ENCODE peak calls at places on chromosomes 13 and 19, in seven cellular contexts. G, A, Q, Z, F, L and X are unnamed samples.

GRCh38 chr19:1632462-1633268 is 19.8 kb downstream of the TCF3 start:
- DNase-seq in G (no peak), Q (no peak), F (no peak), L (no peak), Z (peak; percentile 22), A (no peak), X (no peak)

GRCh38 chr19:9885077-9885552 is 50.0 kb downstream of the PIN1 start:
- DNase-seq in Z (no peak), L (peak; percentile 77), F (peak; percentile 23), A (no peak), Q (no peak), G (no peak), X (peak; percentile 5)

GRCh38 chr13:97978661-97979450 is 25.4 kb downstream of the IPO5 start:
- DNase-seq in G (no peak), Q (no peak), Z (no peak), F (peak; percentile 41), L (no peak), A (peak; percentile 85), X (peak; percentile 22)

GRCh38 chr19:42267644-42268141 is 1.4 kb upstream of the CIC start:
- DNase-seq in L (no peak), F (no peak), Z (no peak), A (no peak), Q (no peak), G (no peak), X (no peak)

GRCh38 chr13:99033814-99034213 is 56.0 kb upstream of the DOCK9 start:
- DNase-seq in A (peak; percentile 33), G (no peak), Q (no peak), F (no peak), L (no peak), Z (no peak), X (no peak)

GRCh38 chr13:110971486-110971885 is 56.6 kb upstream of the ANKRD10 start:
- DNase-seq in Z (no peak), Q (no peak), A (no peak), L (no peak), F (no peak), G (no peak), X (no peak)

GRCh38 chr13:75704942-75705320 is 68.8 kb downstream of the LMO7 start:
- DNase-seq in A (no peak), L (no peak), F (no peak), Z (peak; percentile 64), G (no peak), Q (no peak), X (no peak)

GRCh38 chr13:71874490-71874889 is 7.5 kb upstream of the DACH1 start:
- DNase-seq in Q (no peak), G (no peak), L (no peak), Z (no peak), F (no peak), A (no peak), X (no peak)

GRCh38 chr13:27038323-27038722 is 133.3 kb downstream of the USP12 start:
- DNase-seq in G (no peak), F (peak; percentile 93), L (no peak), Z (peak; percentile 38), A (no peak), Q (no peak), X (peak; percentile 93)

GRCh38 chr13:90709329-90709728 is 638.2 kb upstream of the MIR17HG start:
- DNase-seq in Z (no peak), G (no peak), A (no peak), L (no peak), F (no peak), Q (no peak), X (no peak)

GRCh38 chr19:5782945-5783919 is 1.3 kb downstream of the PRR22 start:
- DNase-seq in F (no peak), G (no peak), A (no peak), L (no peak), Z (no peak), Q (no peak), X (no peak)

GRCh38 chr13:98975822-98976261 is 2.0 kb downstream of the DOCK9 start:
- DNase-seq in G (no peak), Z (no peak), L (no peak), Q (no peak), F (no peak), A (peak; percentile 59), X (no peak)

GRCh38 chr13:73898276-73898675 is 235.9 kb downstream of the KLF12 start:
- DNase-seq in A (no peak), Q (no peak), Z (no peak), L (no peak), F (no peak), G (no peak), X (no peak)

GRCh38 chr13:108780706-108781105 is 151.3 kb downstream of the MYO16 start:
- DNase-seq in F (no peak), Q (no peak), L (no peak), A (no peak), G (no peak), Z (no peak), X (no peak)

GRCh38 chr13:108779308-108779707 is 149.9 kb downstream of the MYO16 start:
- DNase-seq in G (no peak), L (no peak), A (no peak), Q (no peak), F (no peak), Z (no peak), X (no peak)

GRCh38 chr13:108776650-108777049 is 147.2 kb downstream of the MYO16 start:
- DNase-seq in L (no peak), Q (no peak), A (no peak), F (no peak), G (no peak), Z (no peak), X (no peak)

GRCh38 chr13:108777421-108778420 is 148.3 kb downstream of the MYO16 start:
- DNase-seq in A (peak; percentile 13), Q (no peak), F (peak; percentile 5), Z (peak; percentile 93), G (no peak), L (no peak), X (no peak)
- H3K27ac ChIP-seq in A (no peak overlapping the region), Q (no peak overlapping the region), F (no peak overlapping the region), Z (peak overlapping the region; percentile 90), G (no peak overlapping the region), L (no peak overlapping the region), X (peak overlapping the region; percentile 30)

DNA sequence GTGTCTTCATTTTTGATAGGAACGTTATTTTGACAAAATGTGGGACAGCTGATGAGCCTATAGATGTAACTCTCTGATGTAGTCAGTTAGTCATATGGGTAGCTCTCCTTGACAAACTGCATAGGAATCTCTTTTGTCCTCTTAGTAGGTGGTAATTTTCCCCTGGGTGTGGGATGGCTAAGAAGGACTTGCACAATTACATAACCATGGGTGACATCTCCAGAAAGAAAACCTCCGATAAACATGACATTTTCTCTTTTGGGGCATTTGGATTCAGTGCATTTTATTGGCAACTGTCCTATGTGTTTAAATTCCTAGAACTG is 41.8 kb downstream of the IGFL3 start:
- DNase-seq in Z (peak; percentile 46), L (no peak), Q (no peak), A (no peak), F (peak; percentile 85), G (no peak), X (peak; percentile 80)
- H3K27ac ChIP-seq in Z (peak overlapping the region; percentile 69), L (no peak overlapping the region), Q (no peak overlapping the region), A (no peak overlapping the region), F (no peak overlapping the region), G (no peak overlapping the region), X (no peak overlapping the region)

GRCh38 chr13:100234006-100234405 is 145.1 kb downstream of the PCCA start:
- DNase-seq in F (no peak), Z (no peak), L (no peak), G (no peak), Q (no peak), A (peak; percentile 66), X (no peak)
- H3K27ac ChIP-seq in F (no peak overlapping the region), Z (peak overlapping the region; percentile 73), L (no peak overlapping the region), G (no peak overlapping the region), Q (no peak overlapping the region), A (peak overlapping the region; percentile 43), X (no peak overlapping the region)

GRCh38 chr19:17538684-17539287 is 16.7 kb upstream of the COLGALT1 start:
- DNase-seq in F (no peak), Z (peak; percentile 17), L (no peak), A (no peak), G (no peak), Q (peak; percentile 37), X (no peak)

GRCh38 chr19:17541184-17541759 is 14.2 kb upstream of the COLGALT1 start:
- DNase-seq in F (no peak), G (no peak), L (no peak), Q (no peak), Z (no peak), A (no peak), X (no peak)

GRCh38 chr19:17542042-17542441 is 13.4 kb upstream of the COLGALT1 start:
- DNase-seq in Q (no peak), Z (no peak), G (no peak), A (no peak), L (no peak), F (no peak), X (no peak)

GRCh38 chr19:17540174-17540573 is 15.3 kb upstream of the COLGALT1 start:
- DNase-seq in L (no peak), Q (no peak), Z (no peak), F (no peak), A (no peak), G (no peak), X (no peak)

GRCh38 chr19:17539288-17540117 is 15.9 kb upstream of the COLGALT1 start:
- DNase-seq in Q (peak; percentile 99), Z (peak; percentile 94), G (peak; percentile 99), L (peak; percentile 95), A (peak; percentile 98), F (peak; percentile 83), X (peak; percentile 70)
- H3K27ac ChIP-seq in Q (peak overlapping the region; percentile 75), Z (peak overlapping the region; percentile 78), G (peak overlapping the region; percentile 37), L (peak overlapping the region; percentile 46), A (no peak overlapping the region), F (no peak overlapping the region), X (no peak overlapping the region)